ENCODE peak calls at places on chromosomes 12 and 14, in eight cellular contexts. One of them, this sample, is unnamed.

GRCh38 chr14:92503756-92504491 is 9.7 kb upstream of the RIN3 start:
- DNase-seq in activated CD4-positive, alpha-beta T cell treated with anti-CD3 and anti-CD28 coated beads, Interleukin-2, amount 10 ng/mL, durations not matched to agents 7 days and 5 days: no peak
- DNase-seq in ELR: peak
- DNase-seq in iris pigment epithelial cell: peak
- DNase-seq in kidney glomerular epithelial cell: peak
- DNase-seq in tibial nerve: no peak
- DNase-seq in stimulated activated naive CD4-positive, alpha-beta T cell: no peak
- DNase-seq in HS-27A: peak
- DNase-seq in this sample: no peak

GRCh38 chr14:43503508-43503907 is 1003.6 kb downstream of the FSCB start:
- DNase-seq in activated CD4-positive, alpha-beta T cell treated with anti-CD3 and anti-CD28 coated beads, Interleukin-2, amount 10 ng/mL, durations not matched to agents 7 days and 5 days: no peak
- DNase-seq in ELR: peak
- DNase-seq in iris pigment epithelial cell: no peak
- DNase-seq in kidney glomerular epithelial cell: no peak
- DNase-seq in tibial nerve: no peak
- DNase-seq in stimulated activated naive CD4-positive, alpha-beta T cell: no peak
- DNase-seq in HS-27A: no peak
- DNase-seq in this sample: no peak

GRCh38 chr14:24789277-24789832 is 155.4 kb upstream of the GZMB start:
- DNase-seq in activated CD4-positive, alpha-beta T cell treated with anti-CD3 and anti-CD28 coated beads, Interleukin-2, amount 10 ng/mL, durations not matched to agents 7 days and 5 days: no peak
- DNase-seq in ELR: no peak
- DNase-seq in iris pigment epithelial cell: no peak
- DNase-seq in kidney glomerular epithelial cell: no peak
- DNase-seq in tibial nerve: no peak
- DNase-seq in stimulated activated naive CD4-positive, alpha-beta T cell: no peak
- DNase-seq in HS-27A: no peak
- DNase-seq in this sample: no peak

GRCh38 chr12:96061864-96062453 is 26.6 kb upstream of the LTA4H start:
- DNase-seq in activated CD4-positive, alpha-beta T cell treated with anti-CD3 and anti-CD28 coated beads, Interleukin-2, amount 10 ng/mL, durations not matched to agents 7 days and 5 days: peak
- DNase-seq in ELR: peak
- DNase-seq in iris pigment epithelial cell: peak
- DNase-seq in kidney glomerular epithelial cell: peak
- DNase-seq in tibial nerve: peak
- DNase-seq in stimulated activated naive CD4-positive, alpha-beta T cell: peak
- DNase-seq in HS-27A: peak
- DNase-seq in this sample: peak

GRCh38 chr12:111570090-111570961 is 28.8 kb downstream of the ATXN2 start:
- DNase-seq in activated CD4-positive, alpha-beta T cell treated with anti-CD3 and anti-CD28 coated beads, Interleukin-2, amount 10 ng/mL, durations not matched to agents 7 days and 5 days: no peak
- DNase-seq in ELR: peak
- DNase-seq in iris pigment epithelial cell: peak
- DNase-seq in kidney glomerular epithelial cell: peak
- DNase-seq in tibial nerve: no peak
- DNase-seq in stimulated activated naive CD4-positive, alpha-beta T cell: no peak
- DNase-seq in HS-27A: peak
- DNase-seq in this sample: no peak

GRCh38 chr12:45235087-45236025 is 19.5 kb downstream of the ANO6 start:
- DNase-seq in activated CD4-positive, alpha-beta T cell treated with anti-CD3 and anti-CD28 coated beads, Interleukin-2, amount 10 ng/mL, durations not matched to agents 7 days and 5 days: no peak
- DNase-seq in ELR: peak
- DNase-seq in iris pigment epithelial cell: peak
- DNase-seq in kidney glomerular epithelial cell: peak
- DNase-seq in tibial nerve: no peak
- DNase-seq in stimulated activated naive CD4-positive, alpha-beta T cell: no peak
- DNase-seq in HS-27A: no peak
- DNase-seq in this sample: no peak

GRCh38 chr12:96177013-96177412 is 17.2 kb upstream of the ELK3 start:
- DNase-seq in activated CD4-positive, alpha-beta T cell treated with anti-CD3 and anti-CD28 coated beads, Interleukin-2, amount 10 ng/mL, durations not matched to agents 7 days and 5 days: peak
- DNase-seq in ELR: peak
- DNase-seq in iris pigment epithelial cell: peak
- DNase-seq in kidney glomerular epithelial cell: no peak
- DNase-seq in tibial nerve: no peak
- DNase-seq in stimulated activated naive CD4-positive, alpha-beta T cell: no peak
- DNase-seq in HS-27A: no peak
- DNase-seq in this sample: no peak

GRCh38 chr12:25052191-25053020 is 103.5 kb upstream of the BCAT1 start:
- DNase-seq in activated CD4-positive, alpha-beta T cell treated with anti-CD3 and anti-CD28 coated beads, Interleukin-2, amount 10 ng/mL, durations not matched to agents 7 days and 5 days: peak
- DNase-seq in ELR: no peak
- DNase-seq in iris pigment epithelial cell: no peak
- DNase-seq in kidney glomerular epithelial cell: no peak
- DNase-seq in tibial nerve: no peak
- DNase-seq in stimulated activated naive CD4-positive, alpha-beta T cell: peak
- DNase-seq in HS-27A: no peak
- DNase-seq in this sample: peak

GRCh38 chr14:50964683-50965390 is 20.6 kb upstream of the PYGL start:
- DNase-seq in activated CD4-positive, alpha-beta T cell treated with anti-CD3 and anti-CD28 coated beads, Interleukin-2, amount 10 ng/mL, durations not matched to agents 7 days and 5 days: no peak
- DNase-seq in ELR: peak
- DNase-seq in iris pigment epithelial cell: peak
- DNase-seq in kidney glomerular epithelial cell: peak
- DNase-seq in tibial nerve: peak
- DNase-seq in stimulated activated naive CD4-positive, alpha-beta T cell: no peak
- DNase-seq in HS-27A: peak
- DNase-seq in this sample: no peak

GRCh38 chr12:64760808-64761573 is 1.8 kb upstream of the GNS start:
- DNase-seq in activated CD4-positive, alpha-beta T cell treated with anti-CD3 and anti-CD28 coated beads, Interleukin-2, amount 10 ng/mL, durations not matched to agents 7 days and 5 days: no peak
- DNase-seq in ELR: no peak
- DNase-seq in iris pigment epithelial cell: no peak
- DNase-seq in kidney glomerular epithelial cell: no peak
- DNase-seq in tibial nerve: no peak
- DNase-seq in stimulated activated naive CD4-positive, alpha-beta T cell: no peak
- DNase-seq in HS-27A: no peak
- DNase-seq in this sample: peak

GRCh38 chr12:15323530-15323929 is 1.2 kb downstream of the PTPRO start:
- DNase-seq in activated CD4-positive, alpha-beta T cell treated with anti-CD3 and anti-CD28 coated beads, Interleukin-2, amount 10 ng/mL, durations not matched to agents 7 days and 5 days: no peak
- DNase-seq in ELR: no peak
- DNase-seq in iris pigment epithelial cell: no peak
- DNase-seq in kidney glomerular epithelial cell: peak
- DNase-seq in tibial nerve: no peak
- DNase-seq in stimulated activated naive CD4-positive, alpha-beta T cell: no peak
- DNase-seq in HS-27A: no peak
- DNase-seq in this sample: no peak

GRCh38 chr14:78885884-78886283 is 715.7 kb downstream of the NRXN3 start:
- DNase-seq in activated CD4-positive, alpha-beta T cell treated with anti-CD3 and anti-CD28 coated beads, Interleukin-2, amount 10 ng/mL, durations not matched to agents 7 days and 5 days: no peak
- DNase-seq in ELR: no peak
- DNase-seq in iris pigment epithelial cell: no peak
- DNase-seq in kidney glomerular epithelial cell: no peak
- DNase-seq in tibial nerve: no peak
- DNase-seq in stimulated activated naive CD4-positive, alpha-beta T cell: no peak
- DNase-seq in HS-27A: no peak
- DNase-seq in this sample: no peak

GRCh38 chr14:97977711-97978261 is 1180.6 kb downstream of the VRK1 start:
- DNase-seq in activated CD4-positive, alpha-beta T cell treated with anti-CD3 and anti-CD28 coated beads, Interleukin-2, amount 10 ng/mL, durations not matched to agents 7 days and 5 days: peak
- DNase-seq in ELR: no peak
- DNase-seq in iris pigment epithelial cell: no peak
- DNase-seq in kidney glomerular epithelial cell: no peak
- DNase-seq in tibial nerve: peak
- DNase-seq in stimulated activated naive CD4-positive, alpha-beta T cell: peak
- DNase-seq in HS-27A: no peak
- DNase-seq in this sample: peak

GRCh38 chr14:27553820-27554219 is 956.0 kb upstream of the NOVA1 start:
- DNase-seq in activated CD4-positive, alpha-beta T cell treated with anti-CD3 and anti-CD28 coated beads, Interleukin-2, amount 10 ng/mL, durations not matched to agents 7 days and 5 days: no peak
- DNase-seq in ELR: peak
- DNase-seq in iris pigment epithelial cell: no peak
- DNase-seq in kidney glomerular epithelial cell: peak
- DNase-seq in tibial nerve: no peak
- DNase-seq in stimulated activated naive CD4-positive, alpha-beta T cell: no peak
- DNase-seq in HS-27A: no peak
- DNase-seq in this sample: peak

GRCh38 chr12:88141774-88142609 is at the start of the genes CEP290 and TMTC3:
- DNase-seq in activated CD4-positive, alpha-beta T cell treated with anti-CD3 and anti-CD28 coated beads, Interleukin-2, amount 10 ng/mL, durations not matched to agents 7 days and 5 days: peak
- DNase-seq in ELR: peak
- DNase-seq in iris pigment epithelial cell: peak
- DNase-seq in kidney glomerular epithelial cell: peak
- DNase-seq in tibial nerve: peak
- DNase-seq in stimulated activated naive CD4-positive, alpha-beta T cell: peak
- DNase-seq in HS-27A: peak
- DNase-seq in this sample: peak

GRCh38 chr14:45038256-45038655 is 45.7 kb upstream of the PRPF39 start:
- DNase-seq in activated CD4-positive, alpha-beta T cell treated with anti-CD3 and anti-CD28 coated beads, Interleukin-2, amount 10 ng/mL, durations not matched to agents 7 days and 5 days: no peak
- DNase-seq in ELR: no peak
- DNase-seq in iris pigment epithelial cell: no peak
- DNase-seq in kidney glomerular epithelial cell: no peak
- DNase-seq in tibial nerve: no peak
- DNase-seq in stimulated activated naive CD4-positive, alpha-beta T cell: no peak
- DNase-seq in HS-27A: no peak
- DNase-seq in this sample: no peak

GRCh38 chr12:90572778-90573177 is 382.2 kb downstream of the CCER1 start:
- DNase-seq in activated CD4-positive, alpha-beta T cell treated with anti-CD3 and anti-CD28 coated beads, Interleukin-2, amount 10 ng/mL, durations not matched to agents 7 days and 5 days: no peak
- DNase-seq in ELR: no peak
- DNase-seq in iris pigment epithelial cell: no peak
- DNase-seq in kidney glomerular epithelial cell: no peak
- DNase-seq in tibial nerve: no peak
- DNase-seq in stimulated activated naive CD4-positive, alpha-beta T cell: no peak
- DNase-seq in HS-27A: no peak
- DNase-seq in this sample: no peak

GRCh38 chr12:57832966-57833365 is 13.6 kb downstream of the CTDSP2 start:
- DNase-seq in activated CD4-positive, alpha-beta T cell treated with anti-CD3 and anti-CD28 coated beads, Interleukin-2, amount 10 ng/mL, durations not matched to agents 7 days and 5 days: no peak
- DNase-seq in ELR: peak
- DNase-seq in iris pigment epithelial cell: no peak
- DNase-seq in kidney glomerular epithelial cell: peak
- DNase-seq in tibial nerve: no peak
- DNase-seq in stimulated activated naive CD4-positive, alpha-beta T cell: no peak
- DNase-seq in HS-27A: no peak
- DNase-seq in this sample: no peak

GRCh38 chr14:93943052-93943451 is 15.9 kb downstream of the FAM181A start:
- DNase-seq in activated CD4-positive, alpha-beta T cell treated with anti-CD3 and anti-CD28 coated beads, Interleukin-2, amount 10 ng/mL, durations not matched to agents 7 days and 5 days: no peak
- DNase-seq in ELR: peak
- DNase-seq in iris pigment epithelial cell: peak
- DNase-seq in kidney glomerular epithelial cell: no peak
- DNase-seq in tibial nerve: no peak
- DNase-seq in stimulated activated naive CD4-positive, alpha-beta T cell: no peak
- DNase-seq in HS-27A: no peak
- DNase-seq in this sample: no peak

This sample was measured in Jurkat, Clone E6-1.